ENCODE peak calls at places on chromosomes 2 and 18, in nine cellular contexts. V is lower lobe of right lung; G is psoas muscle; Y is CD4-positive, CD25-positive, alpha-beta regulatory T cell; S is GM23338; R is adipocyte; U is upper lobe of right lung; T is breast epithelium; C is keratinocyte. J is an unnamed sample. For H3K27me3 and H3K36me3, the result is how much of the 10 kb centered on the place peaks cover.

GRCh38 chr2:118430510-118431187 is 342.4 kb downstream of the INSIG2 start:
- DNase-seq in V (no peak), G (no peak), Y (no peak), S (no peak), R (no peak), U (no peak), T (no peak), C (peak), J (no peak)

GRCh38 chr2:69224495-69224803 is 162.6 kb downstream of the GFPT1 start:
- DNase-seq in V (no peak), G (no peak), Y (no peak), S (no peak), R (no peak), U (no peak), T (no peak), C (no peak), J (no peak)

GRCh38 chr2:196263181-196263747 is 91.9 kb upstream of the STK17B start:
- DNase-seq in V (no peak), G (no peak), Y (peak), S (no peak), R (peak), U (no peak), T (no peak), C (peak), J (no peak)

GRCh38 chr18:37717098-37717497 is 151.5 kb upstream of the CELF4 start:
- DNase-seq in V (no peak), G (no peak), Y (no peak), S (no peak), R (no peak), U (no peak), T (no peak), C (no peak), J (no peak)

GRCh38 chr18:62526098-62527025 is 3.5 kb downstream of the ZCCHC2 start:
- DNase-seq in V (peak), G (peak), Y (peak), S (peak), R (peak), U (peak), T (no peak), C (no peak), J (peak)

GRCh38 chr2:187593098-187593497 is 38.9 kb upstream of the TFPI start:
- DNase-seq in V (no peak), G (no peak), Y (no peak), S (no peak), R (no peak), U (no peak), T (no peak), C (no peak), J (no peak)

GRCh38 chr2:37698931-37699481 is 27.6 kb upstream of the CDC42EP3 start:
- DNase-seq in V (no peak), G (no peak), Y (no peak), S (no peak), R (peak), U (no peak), T (no peak), C (no peak), J (no peak)

GRCh38 chr2:99984781-99985525 is 157.4 kb downstream of the AFF3 start:
- DNase-seq in V (no peak), G (no peak), Y (no peak), S (peak), R (peak), U (no peak), T (no peak), C (no peak), J (no peak)

GRCh38 chr2:102027703-102028059 is 35.9 kb downstream of the IL1R2 start:
- DNase-seq in V (no peak), G (no peak), Y (no peak), S (no peak), R (no peak), U (no peak), T (no peak), C (no peak), J (no peak)

GRCh38 chr18:5302606-5303005 is 7.1 kb upstream of the ZBTB14 start:
- DNase-seq in V (no peak), G (no peak), Y (no peak), S (no peak), R (no peak), U (no peak), T (no peak), C (no peak), J (no peak)
- H3K27me3 ChIP-seq in V (under half), G (under half), Y (under half), S (under half), R (under half), U (under half), T (under half), C (under half), J (under half)

GRCh38 chr18:44880170-44880569 is 199.5 kb downstream of the SETBP1 start:
- DNase-seq in V (no peak), G (no peak), Y (no peak), S (no peak), R (no peak), U (no peak), T (no peak), C (no peak), J (no peak)

GRCh38 chr18:44878335-44878734 is 197.6 kb downstream of the SETBP1 start:
- DNase-seq in V (no peak), G (no peak), Y (no peak), S (no peak), R (no peak), U (no peak), T (no peak), C (no peak), J (no peak)

GRCh38 chr18:44884446-44884845 is 203.8 kb downstream of the SETBP1 start:
- DNase-seq in V (no peak), G (no peak), Y (no peak), S (no peak), R (no peak), U (no peak), T (no peak), C (no peak), J (no peak)

GRCh38 chr18:44885507-44885906 is 204.8 kb downstream of the SETBP1 start:
- DNase-seq in V (no peak), G (no peak), Y (no peak), S (no peak), R (no peak), U (no peak), T (no peak), C (no peak), J (no peak)

DNA sequence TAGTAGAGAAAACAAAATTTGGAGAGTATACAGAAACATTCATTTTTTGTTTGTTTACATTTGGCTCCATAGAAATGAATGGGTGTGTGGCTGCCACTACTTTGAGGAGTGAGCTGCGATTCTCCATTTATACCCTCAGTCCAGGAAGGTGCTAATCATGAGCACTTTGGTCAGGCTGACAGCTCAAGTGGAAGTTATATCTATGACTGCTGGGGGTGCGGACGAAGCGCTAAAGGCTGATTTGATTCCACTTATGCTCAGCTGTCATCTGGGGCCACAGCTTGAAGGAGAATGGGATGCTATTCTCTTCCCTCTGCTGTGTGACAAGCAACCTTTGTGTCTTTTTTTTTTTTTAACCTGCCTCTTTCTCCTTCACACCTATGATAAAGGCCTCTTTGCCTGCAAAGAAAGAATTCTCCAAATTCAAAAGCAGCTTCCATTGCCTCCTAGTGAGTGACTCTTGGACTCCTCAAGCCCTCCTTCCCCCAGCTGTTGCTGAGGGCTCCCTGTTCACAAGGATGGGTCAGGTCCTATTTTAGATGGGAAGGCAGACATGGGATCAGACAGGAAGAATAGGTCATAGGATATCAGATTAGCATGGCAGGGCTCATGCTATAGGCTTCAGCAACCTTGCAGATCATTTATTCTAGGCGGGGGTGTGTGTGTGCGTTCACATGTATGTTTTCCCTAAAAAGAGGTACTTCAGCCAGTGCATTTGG is 201.6 kb downstream of the SETBP1 start:
- DNase-seq in V (no peak), G (no peak), Y (no peak), S (no peak), R (no peak), U (no peak), T (no peak), C (no peak), J (no peak)
- H3K4me3 ChIP-seq in V (no peak), G (no peak), Y (no peak), S (no peak), R (no peak), U (no peak), T (no peak), C (no peak), J (no peak)

GRCh38 chr2:47808614-47809013 is 25.7 kb downstream of the MSH6 start:
- DNase-seq in V (no peak), G (no peak), Y (no peak), S (no peak), R (no peak), U (no peak), T (no peak), C (no peak), J (no peak)

GRCh38 chr2:47803363-47803762 is 20.4 kb downstream of the MSH6 start:
- DNase-seq in V (no peak), G (no peak), Y (no peak), S (no peak), R (no peak), U (no peak), T (no peak), C (no peak), J (no peak)

GRCh38 chr2:47809903-47810302 is 27.0 kb downstream of the MSH6 start:
- DNase-seq in V (no peak), G (no peak), Y (no peak), S (no peak), R (no peak), U (no peak), T (no peak), C (no peak), J (no peak)

GRCh38 chr2:47803770-47804169 is 20.8 kb downstream of the MSH6 start:
- DNase-seq in V (no peak), G (no peak), Y (no peak), S (no peak), R (no peak), U (no peak), T (no peak), C (no peak), J (no peak)

GRCh38 chr2:47805850-47806249 is 22.9 kb downstream of the MSH6 start:
- DNase-seq in V (no peak), G (no peak), Y (no peak), S (no peak), R (no peak), U (no peak), T (no peak), C (no peak), J (no peak)
- H3K36me3 ChIP-seq in V (half or more), G (half or more), Y (half or more), S (half or more), R (half or more), U (half or more), T (under half), C (under half), J (under half)

GRCh38 chr18:59267511-59268126 is 5.6 kb downstream of the RAX start:
- DNase-seq in V (no peak), G (no peak), Y (no peak), S (peak), R (peak), U (no peak), T (no peak), C (no peak), J (peak)
- H3K27me3 ChIP-seq in V (half or more), G (half or more), Y (under half), S (half or more), R (half or more), U (half or more), T (under half), C (half or more), J (half or more)

DNA sequence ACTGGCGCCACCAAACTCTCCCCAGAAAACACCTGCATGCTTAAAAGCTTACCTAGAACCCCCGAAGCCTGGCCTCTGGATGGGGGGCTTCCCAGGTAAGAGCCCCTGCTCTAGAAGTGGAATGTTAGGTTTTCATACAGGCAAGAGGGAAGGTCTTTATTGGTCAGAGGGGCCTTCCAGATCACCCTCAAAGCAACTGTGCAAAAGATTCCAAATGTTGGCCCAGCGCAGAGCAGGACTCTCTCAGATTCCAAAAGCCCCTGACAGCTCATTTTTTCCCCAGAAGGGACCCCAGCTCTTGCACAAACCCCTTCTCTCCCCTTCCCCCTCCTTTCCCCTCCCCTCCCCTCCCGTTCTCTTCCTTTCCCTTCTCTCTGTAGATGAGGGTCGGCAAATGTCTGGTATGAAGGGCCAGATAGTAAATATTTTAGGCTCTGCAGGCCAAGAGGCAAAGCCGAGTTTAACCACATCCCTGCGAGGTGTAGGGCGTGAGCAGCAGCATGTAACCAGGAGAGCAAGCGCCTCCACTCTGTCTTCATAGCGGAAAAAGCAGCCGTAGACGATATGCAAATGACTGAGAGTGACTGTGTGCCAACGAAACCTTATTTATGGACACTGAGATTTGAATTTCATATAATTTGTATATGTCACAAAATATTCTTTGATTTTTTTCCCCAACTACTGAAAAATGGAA is 116.9 kb downstream of the SMAD7 start:
- DNase-seq in V (peak), G (no peak), Y (peak), S (no peak), R (peak), U (peak), T (peak), C (no peak), J (no peak)
- H3K4me3 ChIP-seq in V (peak), G (no peak), Y (peak), S (no peak), R (no peak), U (peak), T (no peak), C (no peak), J (no peak)

DNA sequence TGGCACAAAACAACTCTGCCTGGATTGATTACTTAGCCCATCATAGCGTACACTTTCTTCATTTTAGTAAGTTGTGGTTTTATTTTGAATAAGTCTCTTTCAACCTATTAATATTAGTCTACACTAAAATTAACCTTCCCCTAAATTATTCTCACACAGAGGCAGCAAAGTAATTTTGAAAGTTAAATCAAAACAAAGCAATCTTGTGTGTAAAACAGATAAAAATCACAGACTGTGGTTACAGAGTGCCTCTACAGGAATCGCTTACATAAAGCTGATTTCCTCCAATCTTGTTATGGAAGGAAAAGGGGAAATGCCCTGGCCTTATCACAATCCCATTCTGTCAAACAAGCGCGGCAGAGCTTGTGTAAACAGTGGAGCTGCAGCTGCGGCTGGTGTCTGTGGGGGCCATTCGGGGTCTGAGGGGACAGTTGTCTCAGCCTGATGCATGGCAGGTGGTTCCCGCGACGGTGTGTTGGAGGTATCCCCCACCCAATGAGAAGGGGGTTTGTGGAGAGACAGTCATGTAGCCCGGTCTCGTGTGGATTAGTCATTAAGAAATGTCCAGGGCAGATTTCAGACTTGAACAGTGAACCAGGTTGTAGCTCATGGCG is 42.1 kb downstream of the BCL2L11 start:
- DNase-seq in V (no peak), G (no peak), Y (no peak), S (no peak), R (no peak), U (no peak), T (no peak), C (no peak), J (no peak)
- H3K36me3 ChIP-seq in V (under half), G (under half), Y (under half), S (under half), R (under half), U (under half), T (under half), C (under half), J (under half)

GRCh38 chr2:18446715-18447114 is 113.7 kb downstream of the RDH14 start:
- DNase-seq in V (no peak), G (no peak), Y (no peak), S (no peak), R (no peak), U (no peak), T (no peak), C (no peak), J (no peak)

GRCh38 chr2:18440777-18441176 is 119.7 kb downstream of the RDH14 start:
- DNase-seq in V (no peak), G (no peak), Y (no peak), S (no peak), R (no peak), U (no peak), T (no peak), C (no peak), J (no peak)

GRCh38 chr2:18441583-18441982 is 118.9 kb downstream of the RDH14 start:
- DNase-seq in V (no peak), G (no peak), Y (no peak), S (no peak), R (no peak), U (no peak), T (no peak), C (no peak), J (no peak)

GRCh38 chr2:18445412-18446320 is 114.8 kb downstream of the RDH14 start:
- DNase-seq in V (no peak), G (peak), Y (no peak), S (no peak), R (peak), U (no peak), T (no peak), C (no peak), J (no peak)

GRCh38 chr2:18444806-18445205 is 115.6 kb downstream of the RDH14 start:
- DNase-seq in V (no peak), G (no peak), Y (no peak), S (no peak), R (no peak), U (no peak), T (no peak), C (no peak), J (no peak)
- H3K27me3 ChIP-seq in V (under half), G (under half), Y (under half), S (under half), R (under half), U (under half), T (under half), C (under half), J (under half)